ENCODE peak calls at places on chromosomes 12 and 14, in five cellular contexts. H is hepatocyte, M is spleen, Y is fibroblast of lung, U is esophagus muscularis mucosa. W is an unnamed sample. For H3K4me1, the result is how much of the 10 kb centered on the place peaks cover.

GRCh38 chr12:66453837-66454236 is 151.5 kb downstream of the HELB start:
- DNase-seq in M (no peak), H (no peak), Y (no peak), U (no peak), W (no peak)

GRCh38 chr14:67446371-67447032 is 34.5 kb upstream of the PLEK2 start:
- DNase-seq in U (no peak), M (no peak), Y (peak), H (peak), W (no peak)

GRCh38 chr14:103629503-103630121 is 601 bp downstream of the KLC1 start:
- DNase-seq in Y (peak), M (peak), U (no peak), H (peak), W (peak)

GRCh38 chr14:77458249-77458950 is 507 bp downstream of the AHSA1 start:
- DNase-seq in M (peak), Y (peak), H (peak), U (no peak), W (peak)

GRCh38 chr12:124786065-124786964 is 77.3 kb downstream of the SCARB1 start:
- DNase-seq in H (peak), Y (peak), M (no peak), U (peak), W (peak)

GRCh38 chr12:88665051-88665450 is 84.8 kb upstream of the KITLG start:
- DNase-seq in H (no peak), Y (peak), U (no peak), M (no peak), W (no peak)

GRCh38 chr14:76761198-76761848 is at the start of gene VASH1:
- DNase-seq in U (peak), H (peak), Y (peak), M (peak), W (peak)

GRCh38 chr12:124359671-124360581 is 65.0 kb downstream of the RFLNA start:
- DNase-seq in H (no peak), U (peak), Y (no peak), M (no peak), W (no peak)

GRCh38 chr14:24710403-24711063 is 76.5 kb upstream of the GZMB start:
- DNase-seq in U (peak), Y (peak), H (peak), M (no peak), W (peak)

GRCh38 chr14:33315721-33316120 is 377.0 kb downstream of the NPAS3 start:
- DNase-seq in Y (no peak), U (no peak), H (no peak), M (no peak), W (no peak)

GRCh38 chr14:71327691-71328090 is 420.4 kb downstream of the PCNX1 start:
- DNase-seq in H (no peak), U (no peak), Y (no peak), M (no peak), W (no peak)

GRCh38 chr14:86714153-86714552 is 1184.2 kb downstream of the FLRT2 start:
- DNase-seq in M (no peak), H (no peak), Y (no peak), U (no peak), W (no peak)

GRCh38 chr14:100803694-100804075 is 22.2 kb upstream of the MEG3 start:
- DNase-seq in H (no peak), M (no peak), U (no peak), Y (no peak), W (no peak)

GRCh38 chr14:100665518-100666032 is 61.1 kb upstream of the DLK1 start:
- DNase-seq in M (no peak), H (peak), Y (peak), U (no peak), W (peak)

GRCh38 chr14:105353163-105353562 is 38.6 kb downstream of the PACS2 start:
- DNase-seq in M (no peak), U (no peak), Y (no peak), H (no peak), W (no peak)

GRCh38 chr14:56065621-56066295 is 52.5 kb upstream of the PELI2 start:
- DNase-seq in H (no peak), U (no peak), M (no peak), Y (no peak), W (no peak)

GRCh38 chr12:71045781-71046180 is 112.0 kb downstream of the TSPAN8 start:
- DNase-seq in Y (peak), H (no peak), M (no peak), U (no peak), W (no peak)

GRCh38 chr12:30896461-30896860 is 30.1 kb upstream of the TSPAN11 start:
- DNase-seq in H (no peak), U (peak), M (no peak), Y (peak), W (no peak)

GRCh38 chr12:24045816-24046257 is 96.4 kb upstream of the SOX5 start:
- DNase-seq in U (no peak), Y (peak), M (no peak), H (peak), W (no peak)

GRCh38 chr12:5912437-5913334 is 32.4 kb downstream of the ANO2 start:
- DNase-seq in M (no peak), H (no peak), U (peak), Y (no peak), W (no peak)

GRCh38 chr14:57617510-57617909 is 123.9 kb upstream of the CCDC198 start:
- DNase-seq in H (peak), Y (no peak), U (no peak), M (no peak), W (no peak)

GRCh38 chr12:124607681-124608425 is 40.4 kb upstream of the NCOR2 start:
- DNase-seq in H (no peak), U (no peak), M (peak), Y (peak), W (no peak)

GRCh38 chr14:51093371-51094281 is 1.3 kb downstream of the TRIM9 start:
- DNase-seq in Y (peak), H (peak), M (peak), U (no peak), W (peak)

GRCh38 chr12:15966426-15966825 is 55.3 kb downstream of the DERA start:
- DNase-seq in M (no peak), H (no peak), U (no peak), Y (peak), W (no peak)

GRCh38 chr12:90091809-90092208 is 383.2 kb upstream of the ATP2B1 start:
- DNase-seq in H (no peak), M (no peak), U (no peak), Y (no peak), W (no peak)

GRCh38 chr14:79721399-79722084 is 489.8 kb downstream of the DIO2 start:
- DNase-seq in H (no peak), U (no peak), Y (no peak), M (no peak), W (no peak)

DNA sequence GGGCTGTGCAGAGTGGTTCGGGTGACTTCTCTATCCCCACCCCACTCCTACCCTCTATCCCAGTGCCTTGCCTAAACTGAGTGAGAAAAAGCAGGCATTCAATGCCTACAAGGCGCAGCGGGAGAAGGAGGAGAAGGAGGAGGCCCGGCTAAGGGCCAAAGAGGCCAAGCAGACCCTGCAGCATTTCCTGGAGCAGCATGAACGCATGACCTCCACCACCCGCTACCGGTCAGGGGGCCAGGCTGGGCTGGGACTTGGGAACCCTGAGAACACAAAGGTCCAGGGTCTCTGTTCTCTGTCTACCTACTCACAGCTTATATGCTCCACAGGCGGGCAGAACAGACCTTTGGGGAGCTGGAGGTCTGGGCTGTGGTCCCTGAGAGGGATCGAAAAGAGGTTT is 11.7 kb downstream of the PRPF40B start:
- DNase-seq in H (no peak), U (no peak), Y (no peak), M (no peak), W (no peak)
- H3K4me3 ChIP-seq in H (no peak), U (no peak), Y (no peak), M (no peak), W (no peak)

DNA sequence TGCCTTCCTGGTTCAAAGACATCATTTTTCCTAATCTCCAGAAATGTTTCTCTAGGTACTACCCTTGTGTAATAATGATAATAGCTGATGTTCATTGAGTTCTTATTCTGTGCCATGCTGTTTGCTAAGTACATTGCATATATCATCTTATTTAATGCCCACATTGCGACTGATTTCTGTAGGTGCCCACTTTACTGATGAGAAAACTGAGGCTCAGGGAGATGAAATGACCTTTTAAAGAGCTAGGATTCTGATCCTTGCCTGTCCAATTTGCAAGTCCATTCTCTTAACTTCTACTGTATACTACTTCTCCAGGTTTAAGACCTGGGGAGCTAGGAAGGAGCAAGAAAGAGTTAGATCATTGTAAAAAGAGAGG is 2.8 kb downstream of the DGKA start:
- DNase-seq in U (no peak), Y (no peak), H (no peak), M (no peak), W (no peak)
- H3K4me1 ChIP-seq in U (half or more), Y (under half), H (under half), M (half or more), W (half or more)

GRCh38 chr12:57803317-57803893 is 15.1 kb downstream of the AVIL start:
- DNase-seq in H (peak), Y (peak), U (no peak), M (no peak), W (no peak)
- H3K27ac ChIP-seq in H (no peak), Y (no peak), U (peak), M (no peak), W (no peak)

GRCh38 chr12:128783129-128783574 is 40.6 kb downstream of the SLC15A4 start:
- DNase-seq in H (no peak), M (no peak), Y (peak), U (no peak), W (no peak)
- H3K4me3 ChIP-seq in H (no peak), M (no peak), Y (no peak), U (no peak), W (no peak)

GRCh38 chr12:50508420-50508819 is 3.6 kb downstream of the DIP2B start:
- DNase-seq in M (no peak), H (no peak), U (no peak), Y (no peak), W (no peak)

GRCh38 chr12:50507474-50507838 is 2.7 kb downstream of the DIP2B start:
- DNase-seq in Y (no peak), H (no peak), U (no peak), M (no peak), W (no peak)

GRCh38 chr12:50507930-50508329 is 3.1 kb downstream of the DIP2B start:
- DNase-seq in M (no peak), Y (no peak), H (no peak), U (no peak), W (no peak)

GRCh38 chr12:50506753-50507473 is 2.1 kb downstream of the DIP2B start:
- DNase-seq in Y (peak), M (no peak), H (no peak), U (no peak), W (no peak)

DNA sequence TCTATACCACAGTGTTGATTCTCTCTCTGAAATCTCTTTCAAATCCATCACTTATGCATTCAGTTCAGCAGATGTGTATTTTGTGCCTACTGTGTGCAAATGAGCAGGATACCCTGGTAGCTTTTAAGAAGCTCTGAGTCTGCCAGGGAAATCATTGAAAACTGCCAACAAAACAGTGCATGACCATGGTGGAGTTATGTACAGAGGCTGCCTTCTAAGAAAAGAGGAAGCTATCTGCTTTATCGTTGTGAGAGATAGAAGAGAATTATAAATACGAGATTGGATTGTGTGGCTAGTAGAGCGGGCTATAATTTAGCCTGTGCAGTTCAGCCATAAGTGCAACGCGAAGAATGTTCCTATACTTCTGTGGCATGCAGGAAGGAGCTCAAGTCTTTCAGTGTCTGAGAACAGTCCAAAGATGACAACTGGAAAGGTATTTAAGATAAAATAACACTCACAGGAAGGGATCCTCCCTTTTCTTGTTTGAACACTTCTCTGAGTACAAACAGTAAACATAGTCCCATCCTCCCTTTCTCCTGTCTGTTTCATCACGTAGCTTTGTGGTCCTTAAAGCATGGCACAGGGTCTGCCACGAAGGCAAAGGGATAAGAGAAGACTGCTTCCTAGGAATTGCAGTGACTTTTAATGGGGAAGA is 4.4 kb downstream of the DIP2B start:
- DNase-seq in M (no peak), U (no peak), Y (no peak), H (no peak), W (no peak)
- H3K4me1 ChIP-seq in M (half or more), U (half or more), Y (under half), H (under half), W (under half)

GRCh38 chr12:118206107-118206412 is 70.1 kb downstream of the PEBP1 start:
- DNase-seq in U (no peak), Y (no peak), M (no peak), H (peak), W (no peak)
- H3K27ac ChIP-seq in U (no peak), Y (no peak), M (no peak), H (peak), W (peak)

DNA sequence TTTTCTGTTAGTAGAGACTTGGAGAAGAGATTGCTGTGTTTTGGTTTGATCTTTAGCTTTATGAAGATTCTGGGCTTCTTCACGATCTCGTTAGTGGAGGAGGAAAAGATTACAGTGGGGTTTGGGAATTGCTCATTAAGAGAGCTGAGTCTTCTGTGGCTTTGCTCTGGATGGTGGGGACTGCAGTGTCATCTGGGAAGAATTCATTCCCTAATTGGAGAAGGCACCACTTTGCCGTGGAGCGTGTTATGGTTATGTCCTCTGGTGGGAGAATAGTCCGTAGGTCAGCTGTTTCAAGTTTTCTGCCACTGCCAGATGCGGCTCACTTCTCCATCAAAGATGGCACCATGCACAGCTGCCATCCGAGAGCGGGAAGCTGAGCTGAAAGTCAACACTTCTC is 117.6 kb downstream of the PLXNC1 start:
- DNase-seq in H (no peak), U (no peak), M (no peak), Y (no peak), W (no peak)
- H3K4me3 ChIP-seq in H (no peak), U (no peak), M (no peak), Y (no peak), W (no peak)

GRCh38 chr14:49853572-49854375 is 1.2 kb upstream of the NEMF start:
- DNase-seq in Y (peak), U (peak), M (peak), H (peak), W (peak)
- H3K4me1 ChIP-seq in Y (under half), U (under half), M (under half), H (under half), W (under half)

DNA sequence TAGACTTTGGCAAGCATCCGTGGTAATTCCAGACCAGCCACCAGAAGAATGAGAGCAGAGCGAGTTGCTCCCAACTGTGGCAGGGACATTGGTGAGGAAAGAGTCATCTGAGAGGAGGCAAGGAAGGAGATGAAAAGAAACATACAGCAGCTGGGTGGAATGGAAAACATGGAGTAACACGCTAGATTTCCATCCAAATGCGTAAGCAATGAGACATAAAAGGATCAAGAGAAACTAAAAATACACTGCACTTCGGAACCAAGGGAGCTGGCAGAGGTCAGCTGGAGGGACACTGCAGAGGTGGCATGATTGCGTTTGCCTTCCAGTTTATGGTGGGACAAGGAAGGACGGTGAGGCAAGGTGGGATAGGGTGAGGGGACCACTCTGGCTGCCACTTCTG is 82.9 kb downstream of the DDX51 start:
- DNase-seq in M (peak), H (no peak), Y (no peak), U (no peak), W (no peak)
- H3K27ac ChIP-seq in M (no peak), H (no peak), Y (no peak), U (no peak), W (no peak)

GRCh38 chr14:102507891-102508312 is 1.7 kb downstream of the ANKRD9 start:
- DNase-seq in U (no peak), M (no peak), Y (no peak), H (no peak), W (no peak)

GRCh38 chr14:102507026-102507860 is 2.3 kb downstream of the ANKRD9 start:
- DNase-seq in H (peak), Y (no peak), U (no peak), M (no peak), W (no peak)

GRCh38 chr14:102508774-102509743 is 517 bp downstream of the ANKRD9 start:
- DNase-seq in Y (peak), H (peak), U (no peak), M (peak), W (peak)

GRCh38 chr14:102509744-102510615 is at the start of gene ANKRD9:
- DNase-seq in U (peak), Y (peak), H (peak), M (peak), W (peak)

GRCh38 chr14:102508410-102508773 is 1.2 kb downstream of the ANKRD9 start:
- DNase-seq in M (no peak), U (no peak), Y (no peak), H (peak), W (no peak)
- H3K4me3 ChIP-seq in M (no peak), U (peak), Y (peak), H (peak), W (peak)

W was measured in Peyer's patch.